ENCODE peak calls at places on chromosomes 2 and 18, in six cellular contexts. R is testis, V is pancreas, N is heart right ventricle, J is GM23248, G is body of pancreas. P is an unnamed sample. For H3K36me3 and H3K4me1, the result is how much of the 10 kb centered on the place peaks cover.

GRCh38 chr2:2581331-2582159 is 250.5 kb upstream of the MYT1L start:
- DNase-seq in J (no peak), R (no peak), V (no peak), N (no peak), G (no peak), P (no peak)

GRCh38 chr18:76982038-76982437 is 150.5 kb downstream of the MBP start:
- DNase-seq in R (no peak), V (no peak), N (no peak), G (no peak), J (no peak), P (no peak)

GRCh38 chr2:221677688-221678087 is 105.6 kb upstream of the EPHA4 start:
- DNase-seq in R (no peak), J (no peak), G (no peak), N (no peak), V (no peak), P (no peak)

GRCh38 chr18:23819005-23819404 is 129.8 kb downstream of the LAMA3 start:
- DNase-seq in V (no peak), J (no peak), N (no peak), R (no peak), G (no peak), P (no peak)

GRCh38 chr2:23211987-23212583 is 172.9 kb upstream of the KLHL29 start:
- DNase-seq in J (no peak), V (no peak), G (peak), R (no peak), N (no peak), P (no peak)

GRCh38 chr2:178912416-178913056 is 105.3 kb upstream of the TTN start:
- DNase-seq in R (no peak), N (no peak), G (no peak), J (peak), V (no peak), P (peak)

GRCh38 chr2:199692489-199692888 is 158.5 kb downstream of the FTCDNL1 start:
- DNase-seq in R (peak), N (peak), J (no peak), V (no peak), G (peak), P (no peak)

GRCh38 chr2:176117823-176118376 is 1.3 kb downstream of the HOXD10 start:
- DNase-seq in V (no peak), G (no peak), N (no peak), J (no peak), R (no peak), P (no peak)

GRCh38 chr18:21820035-21820810 is 79.6 kb downstream of the MIB1 start:
- DNase-seq in N (no peak), J (peak), G (no peak), R (no peak), V (no peak), P (peak)

GRCh38 chr2:71778514-71779305 is 325.3 kb downstream of the DYSF start:
- DNase-seq in V (no peak), R (no peak), G (no peak), J (peak), N (no peak), P (no peak)

DNA sequence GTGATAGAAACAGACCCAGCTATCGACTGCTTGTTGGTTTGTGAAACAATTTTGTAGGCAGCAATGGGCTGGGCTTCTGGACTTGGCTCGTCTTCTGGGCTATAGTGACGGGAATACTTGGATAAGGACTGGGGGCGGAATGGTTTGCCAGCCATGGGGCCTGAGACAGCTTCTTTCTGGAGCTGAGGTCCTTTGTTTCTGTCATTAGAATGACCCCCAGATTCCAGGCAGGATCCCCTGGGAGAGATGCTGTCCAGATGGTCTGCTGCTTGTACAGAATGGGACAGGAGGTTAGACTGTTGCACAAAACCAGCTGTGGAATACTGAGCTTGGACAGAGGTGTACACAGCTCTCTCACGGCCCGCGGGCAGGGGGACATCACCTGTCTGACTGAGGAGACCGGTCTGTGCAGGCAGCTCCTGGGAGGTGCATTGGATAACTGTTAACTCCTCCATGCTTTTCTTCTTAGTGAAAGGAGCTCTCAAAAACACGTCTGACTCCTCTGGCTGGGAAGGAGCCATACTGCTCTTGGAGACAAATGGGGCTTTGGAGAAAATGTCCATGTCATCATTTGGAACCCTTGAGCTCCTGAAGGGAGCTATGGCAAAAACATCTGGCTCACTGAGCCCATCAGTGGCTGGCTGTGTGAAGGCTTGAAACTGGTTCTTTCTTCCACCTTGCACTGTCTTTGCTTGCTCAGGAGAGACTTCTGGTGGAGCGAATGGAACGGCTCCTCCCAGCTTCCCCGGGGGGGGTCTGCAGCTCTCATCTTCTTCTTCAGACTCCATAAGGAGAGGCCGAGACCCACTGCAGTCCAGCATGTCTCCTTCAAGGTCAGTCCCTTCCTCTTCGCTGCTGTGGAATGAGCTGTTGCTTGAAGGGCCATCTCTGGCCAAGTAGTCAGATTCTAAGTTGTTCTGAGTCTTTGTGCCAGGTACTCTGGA is 28.6 kb upstream of the NFU1 start:
- DNase-seq in N (peak), R (peak), J (no peak), V (no peak), G (peak), P (no peak)
- H3K36me3 ChIP-seq in N (under half), R (under half), J (under half), V (under half), G (under half), P (under half)

GRCh38 chr2:218229239-218229638 is 12.2 kb downstream of the ARPC2 start:
- DNase-seq in G (peak), R (no peak), V (no peak), J (peak), N (no peak), P (peak)
- H3K4me1 ChIP-seq in G (under half), R (under half), V (under half), J (under half), N (under half), P (under half)

GRCh38 chr2:8796878-8797550 is 40.4 kb downstream of the KIDINS220 start:
- DNase-seq in R (no peak), V (no peak), N (no peak), G (no peak), J (no peak), P (no peak)
- H3K36me3 ChIP-seq in R (under half), V (under half), N (half or more), G (under half), J (under half), P (under half)

GRCh38 chr2:15112216-15112615 is 448.9 kb downstream of the NBAS start:
- DNase-seq in R (no peak), V (no peak), N (no peak), G (no peak), J (peak), P (no peak)

GRCh38 chr2:15119722-15120175 is 441.4 kb downstream of the NBAS start:
- DNase-seq in R (no peak), N (no peak), J (no peak), G (no peak), V (no peak), P (no peak)

GRCh38 chr2:15117409-15118030 is 443.6 kb downstream of the NBAS start:
- DNase-seq in N (no peak), J (no peak), R (peak), G (no peak), V (no peak), P (no peak)

GRCh38 chr2:15116830-15117229 is 444.3 kb downstream of the NBAS start:
- DNase-seq in G (no peak), R (no peak), N (no peak), J (no peak), V (no peak), P (no peak)

GRCh38 chr2:15115786-15116185 is 445.3 kb downstream of the NBAS start:
- DNase-seq in G (no peak), N (no peak), J (no peak), V (no peak), R (no peak), P (no peak)
- H3K4me1 ChIP-seq in G (under half), N (under half), J (under half), V (under half), R (under half), P (under half)

GRCh38 chr2:233714164-233714563 is 1.5 kb downstream of the UGT1A5 start:
- DNase-seq in N (no peak), G (no peak), R (no peak), J (no peak), V (no peak), P (peak)
- H3K36me3 ChIP-seq in N (under half), G (under half), R (under half), J (under half), V (under half), P (under half)